ENCODE peak calls at places on chromosome 20, in four cellular contexts. One of them, this sample, is unnamed.

GRCh38 chr20:2707353-2708072 is 14.9 kb downstream of the EBF4 start:
- DNase-seq in substantia nigra: no peak
- DNase-seq in B cell: no peak
- DNase-seq in GM18507: no peak
- DNase-seq in this sample: no peak

GRCh38 chr20:22932236-22932635 is 102.9 kb upstream of the SSTR4 start:
- DNase-seq in B cell: no peak
- DNase-seq in substantia nigra: no peak
- DNase-seq in GM18507: no peak
- DNase-seq in this sample: no peak

GRCh38 chr20:24768226-24768625 is 180.8 kb upstream of the CST7 start:
- DNase-seq in B cell: no peak
- DNase-seq in substantia nigra: no peak
- DNase-seq in GM18507: no peak
- DNase-seq in this sample: no peak

GRCh38 chr20:24160563-24161355 is 172.2 kb upstream of the GGTLC1 start:
- DNase-seq in GM18507: no peak
- DNase-seq in substantia nigra: peak; percentile 9
- DNase-seq in B cell: no peak
- DNase-seq in this sample: no peak

GRCh38 chr20:46974669-46975434 is 80.2 kb downstream of the EYA2 start:
- DNase-seq in GM18507: no peak
- DNase-seq in B cell: no peak
- DNase-seq in substantia nigra: no peak
- DNase-seq in this sample: peak; percentile 25

GRCh38 chr20:38725458-38725958 is 1.2 kb downstream of the SLC32A1 start:
- DNase-seq in substantia nigra: no peak
- DNase-seq in B cell: no peak
- DNase-seq in GM18507: no peak
- DNase-seq in this sample: no peak

GRCh38 chr20:50283922-50284810 is 93.5 kb downstream of the CEBPB start:
- DNase-seq in substantia nigra: no peak
- DNase-seq in B cell: no peak
- DNase-seq in GM18507: no peak
- DNase-seq in this sample: peak; percentile 62

GRCh38 chr20:56463428-56463827 is 5.0 kb upstream of the RTF2 start:
- DNase-seq in substantia nigra: no peak
- DNase-seq in B cell: no peak
- DNase-seq in GM18507: no peak
- DNase-seq in this sample: peak; percentile 74

GRCh38 chr20:53872561-53873248 is 197.7 kb downstream of the BCAS1 start:
- DNase-seq in substantia nigra: no peak
- DNase-seq in GM18507: peak; percentile 35
- DNase-seq in B cell: no peak
- DNase-seq in this sample: peak; percentile 65

GRCh38 chr20:12824353-12824752 is 184.4 kb upstream of the SPTLC3 start:
- DNase-seq in substantia nigra: no peak
- DNase-seq in GM18507: no peak
- DNase-seq in B cell: no peak
- DNase-seq in this sample: no peak

GRCh38 chr20:48858075-48858790 is 30.4 kb upstream of the PREX1 start:
- DNase-seq in GM18507: no peak
- DNase-seq in substantia nigra: no peak
- DNase-seq in B cell: no peak
- DNase-seq in this sample: no peak

GRCh38 chr20:51100617-51101016 is 77.7 kb upstream of the KCNG1 start:
- DNase-seq in B cell: no peak
- DNase-seq in GM18507: no peak
- DNase-seq in substantia nigra: no peak
- DNase-seq in this sample: no peak

GRCh38 chr20:21808863-21809664 is 103.6 kb downstream of the PAX1 start:
- DNase-seq in GM18507: no peak
- DNase-seq in B cell: peak; percentile 21
- DNase-seq in substantia nigra: no peak
- DNase-seq in this sample: peak; percentile 31

GRCh38 chr20:24998631-24999445 is 6.3 kb upstream of the APMAP start:
- DNase-seq in substantia nigra: no peak
- DNase-seq in GM18507: no peak
- DNase-seq in B cell: no peak
- DNase-seq in this sample: no peak

GRCh38 chr20:32495217-32495565 is 89.9 kb downstream of the NOL4L start:
- DNase-seq in B cell: no peak
- DNase-seq in substantia nigra: no peak
- DNase-seq in GM18507: no peak
- DNase-seq in this sample: no peak

GRCh38 chr20:56733967-56734366 is 104.9 kb downstream of the TFAP2C start:
- DNase-seq in substantia nigra: no peak
- DNase-seq in B cell: no peak
- DNase-seq in GM18507: no peak
- DNase-seq in this sample: no peak

GRCh38 chr20:64056889-64057627 is 5.9 kb upstream of the TCEA2 start:
- DNase-seq in substantia nigra: no peak
- DNase-seq in GM18507: no peak
- DNase-seq in B cell: no peak
- DNase-seq in this sample: peak; percentile 45

GRCh38 chr20:1434571-1435336 is 31.9 kb downstream of the NSFL1C start:
- DNase-seq in GM18507: peak; percentile 11
- DNase-seq in B cell: peak; percentile 37
- DNase-seq in substantia nigra: peak; percentile 1
- DNase-seq in this sample: peak; percentile 88

GRCh38 chr20:38094373-38094775 is 60.8 kb downstream of the RPRD1B start:
- DNase-seq in substantia nigra: no peak
- DNase-seq in GM18507: peak; percentile 49
- DNase-seq in B cell: peak; percentile 45
- DNase-seq in this sample: peak; percentile 53

GRCh38 chr20:44104807-44105517 is 82.0 kb downstream of the JPH2 start:
- DNase-seq in substantia nigra: no peak
- DNase-seq in B cell: no peak
- DNase-seq in GM18507: no peak
- DNase-seq in this sample: no peak

GRCh38 chr20:63150391-63150898 is 65.5 kb downstream of the YTHDF1 start:
- DNase-seq in B cell: no peak
- DNase-seq in GM18507: no peak
- DNase-seq in substantia nigra: no peak
- DNase-seq in this sample: no peak

GRCh38 chr20:10300582-10301108 is 82.0 kb downstream of the SNAP25 start:
- DNase-seq in substantia nigra: no peak
- DNase-seq in B cell: no peak
- DNase-seq in GM18507: no peak
- DNase-seq in this sample: no peak

GRCh38 chr20:17304785-17305184 is 77.9 kb downstream of the PCSK2 start:
- DNase-seq in GM18507: no peak
- DNase-seq in B cell: no peak
- DNase-seq in substantia nigra: no peak
- DNase-seq in this sample: no peak

This sample was measured in activated CD4-positive, alpha-beta memory T cell treated with anti-CD3 and anti-CD28 coated beads, Interleukin-2, amount 10 ng/mL, durations not matched to agents 7 days and 5 days.